ENCODE peak calls at places on chromosomes 2 and 18, in seven cellular contexts. Y is T-helper 17 cell; H is GM19239; N is HT-29; P is activated CD4-positive, alpha-beta T cell treated with anti-CD3 and anti-CD28 coated beads, Interleukin-2, amount 50 U/mL, for 1 hour; D is NCI-H1105; T is NCI-H1417 treated with DMSO at 0.1 percent for 48 hours. C is an unnamed sample.

GRCh38 chr2:28707592-28707991 is 44.0 kb upstream of the PPP1CB start:
- DNase-seq in Y (no peak), H (no peak), N (no peak), P (no peak), D (no peak), T (no peak), C (no peak)

GRCh38 chr2:37897511-37897910 is 27.6 kb upstream of the RMDN2 start:
- DNase-seq in Y (no peak), H (no peak), N (peak), P (no peak), D (no peak), T (no peak), C (no peak)

GRCh38 chr2:165778653-165779451 is 15.2 kb downstream of the GALNT3 start:
- DNase-seq in Y (no peak), H (no peak), N (peak), P (no peak), D (no peak), T (no peak), C (no peak)

GRCh38 chr18:54358495-54358793 is 738 bp downstream of the C18orf54 start:
- DNase-seq in Y (no peak), H (no peak), N (peak), P (no peak), D (no peak), T (no peak), C (no peak)

GRCh38 chr2:200048421-200048820 is 93.0 kb downstream of the MAIP1 start:
- DNase-seq in Y (no peak), H (no peak), N (no peak), P (no peak), D (no peak), T (no peak), C (no peak)

GRCh38 chr2:9145109-9145751 is 61.4 kb upstream of the ASAP2 start:
- DNase-seq in Y (no peak), H (no peak), N (no peak), P (no peak), D (no peak), T (no peak), C (no peak)

GRCh38 chr18:79801641-79802040 is 3.9 kb downstream of the KCNG2 start:
- DNase-seq in Y (no peak), H (no peak), N (no peak), P (no peak), D (no peak), T (no peak), C (no peak)

GRCh38 chr18:10785798-10786197 is 260.0 kb downstream of the NAPG start:
- DNase-seq in Y (no peak), H (no peak), N (no peak), P (no peak), D (no peak), T (no peak), C (no peak)

GRCh38 chr2:222774941-222775340 is 85.9 kb upstream of the ACSL3 start:
- DNase-seq in Y (no peak), H (no peak), N (no peak), P (no peak), D (no peak), T (no peak), C (no peak)

GRCh38 chr2:82853299-82853698 is 1605.8 kb downstream of the SUCLG1 start:
- DNase-seq in Y (no peak), H (no peak), N (no peak), P (no peak), D (no peak), T (no peak), C (no peak)

GRCh38 chr18:24322594-24323136 is 75.0 kb downstream of the OSBPL1A start:
- DNase-seq in Y (no peak), H (no peak), N (no peak), P (no peak), D (no peak), T (no peak), C (no peak)

GRCh38 chr2:118852605-118853128 is 5.2 kb upstream of the EN1 start:
- DNase-seq in Y (no peak), H (no peak), N (no peak), P (no peak), D (no peak), T (no peak), C (no peak)

GRCh38 chr2:138324068-138324771 is 177.3 kb upstream of the SPOPL start:
- DNase-seq in Y (no peak), H (no peak), N (no peak), P (no peak), D (no peak), T (no peak), C (no peak)

GRCh38 chr2:54945401-54946219 is 104.6 kb downstream of the RTN4 start:
- DNase-seq in Y (no peak), H (no peak), N (no peak), P (no peak), D (no peak), T (no peak), C (no peak)

GRCh38 chr2:30385327-30385726 is 61.7 kb upstream of the LCLAT1 start:
- DNase-seq in Y (no peak), H (no peak), N (peak), P (no peak), D (no peak), T (no peak), C (no peak)

GRCh38 chr2:179207047-179207446 is 57.6 kb downstream of the SESTD1 start:
- DNase-seq in Y (no peak), H (no peak), N (no peak), P (no peak), D (no peak), T (no peak), C (no peak)

GRCh38 chr2:241300000-241300399 is 15.5 kb downstream of the HDLBP start:
- DNase-seq in Y (peak), H (no peak), N (no peak), P (peak), D (no peak), T (no peak), C (peak)

GRCh38 chr2:238121511-238122286 is 16.8 kb upstream of the KLHL30 start:
- DNase-seq in Y (no peak), H (no peak), N (no peak), P (no peak), D (no peak), T (no peak), C (no peak)

GRCh38 chr2:240670402-240670801 is 12.3 kb downstream of the AQP12B start:
- DNase-seq in Y (no peak), H (no peak), N (no peak), P (no peak), D (no peak), T (no peak), C (no peak)

GRCh38 chr18:49725809-49726514 is 87.4 kb downstream of the ACAA2 start:
- DNase-seq in Y (no peak), H (no peak), N (peak), P (no peak), D (no peak), T (no peak), C (no peak)

GRCh38 chr2:42086500-42086953 is 38.7 kb downstream of the PKDCC start:
- DNase-seq in Y (no peak), H (no peak), N (peak), P (no peak), D (peak), T (peak), C (peak)

GRCh38 chr18:52060612-52061259 is 279.3 kb upstream of the DCC start:
- DNase-seq in Y (no peak), H (no peak), N (no peak), P (no peak), D (peak), T (peak), C (no peak)

C was measured in CD4-positive, alpha-beta memory T cell.